ENCODE peak calls at places on chromosome 22, in ten cellular contexts. W is GM10248, M is fibroblast of lung, O is cardiac muscle cell, E is ovary, N is GM12865, L is dorsolateral prefrontal cortex, H is A549, P is H9, R is fibroblast of villous mesenchyme. X is an unnamed sample.

GRCh38 chr22:34390400-34390799 is 470.1 kb upstream of the LARGE1 start:
- DNase-seq in M (no peak), R (no peak), H (no peak), E (no peak), O (no peak), N (no peak), P (peak; percentile 55), L (no peak), W (no peak), X (no peak)

GRCh38 chr22:44449061-44449682 is 48.9 kb downstream of the RTL6 start:
- DNase-seq in M (peak; percentile 90), H (peak; percentile 60), R (peak; percentile 57), L (no peak), E (no peak), N (peak; percentile 73), O (peak; percentile 88), P (no peak), W (no peak), X (no peak)

GRCh38 chr22:31935961-31936635 is 8.2 kb upstream of the YWHAH start:
- DNase-seq in P (no peak), N (no peak), O (no peak), M (no peak), L (no peak), H (no peak), E (no peak), W (no peak), R (no peak), X (no peak)

GRCh38 chr22:17368727-17369552 is at the start of gene CECR2:
- DNase-seq in P (peak; percentile 86), N (no peak), H (peak; percentile 21), R (no peak), M (peak; percentile 61), W (no peak), O (peak; percentile 67), L (peak; percentile 67), E (peak; percentile 70), X (no peak)

GRCh38 chr22:35634981-35635540 is 13.2 kb upstream of the APOL6 start:
- DNase-seq in M (no peak), R (no peak), W (no peak), E (no peak), H (no peak), L (no peak), N (peak; percentile 62), P (no peak), O (no peak), X (no peak)

GRCh38 chr22:37090920-37091688 is 18.4 kb downstream of the TMPRSS6 start:
- DNase-seq in L (no peak), P (no peak), W (no peak), H (no peak), M (no peak), R (no peak), N (no peak), E (no peak), O (no peak), X (no peak)

GRCh38 chr22:17888855-17889254 is 114.6 kb upstream of the BID start:
- DNase-seq in M (peak; percentile 42), O (peak; percentile 50), L (no peak), E (no peak), N (peak; percentile 42), W (no peak), H (no peak), R (peak; percentile 22), P (peak; percentile 63), X (no peak)

GRCh38 chr22:32354360-32355351 is 3.0 kb upstream of the RFPL3 start:
- DNase-seq in L (no peak), E (no peak), R (peak; percentile 3), P (no peak), N (no peak), O (peak; percentile 31), H (peak; percentile 21), M (peak; percentile 15), W (no peak), X (no peak)

GRCh38 chr22:27629908-27630733 is 171.4 kb downstream of the MN1 start:
- DNase-seq in W (no peak), N (no peak), O (no peak), R (no peak), E (no peak), P (no peak), H (no peak), L (no peak), M (no peak), X (no peak)

GRCh38 chr22:35944458-35944857 is 84.2 kb downstream of the RBFOX2 start:
- DNase-seq in M (no peak), W (no peak), L (no peak), N (no peak), H (no peak), R (no peak), P (no peak), O (no peak), E (no peak), X (no peak)

GRCh38 chr22:45969414-45969799 is 7.6 kb downstream of the WNT7B start:
- DNase-seq in L (no peak), P (peak; percentile 67), E (no peak), R (no peak), M (no peak), O (peak; percentile 17), H (peak; percentile 71), W (no peak), N (no peak), X (no peak)
- TF ChIP-seq CTCF in L (no peak), P (peak; percentile 44), E (no peak), R (peak; percentile 27), M (no peak), O (no peak), H (no peak), W (no peak), N (no peak), X (no peak)

GRCh38 chr22:47837703-47838102 is 1075.3 kb downstream of the TBC1D22A start:
- DNase-seq in R (peak; percentile 41), P (peak; percentile 57), L (no peak), H (peak; percentile 36), O (peak; percentile 12), W (no peak), M (peak; percentile 28), E (no peak), N (peak; percentile 38), X (peak; percentile 27)
- TF ChIP-seq CTCF in R (peak; percentile 41), P (peak; percentile 82), L (peak; percentile 10), H (no peak), O (peak; percentile 17), W (peak; percentile 29), M (peak; percentile 10), E (no peak), N (peak; percentile 27), X (peak; percentile 38)

GRCh38 chr22:38239101-38239761 is 33.6 kb downstream of the TMEM184B start:
- DNase-seq in L (no peak), M (peak; percentile 89), N (no peak), H (peak; percentile 71), E (no peak), R (peak; percentile 94), O (peak; percentile 77), W (no peak), P (no peak), X (no peak)
- TF ChIP-seq CTCF in L (peak; percentile 55), M (peak; percentile 23), N (no peak), H (peak; percentile 21), E (no peak), R (peak; percentile 31), O (peak; percentile 39), W (no peak), P (no peak), X (no peak)

DNA sequence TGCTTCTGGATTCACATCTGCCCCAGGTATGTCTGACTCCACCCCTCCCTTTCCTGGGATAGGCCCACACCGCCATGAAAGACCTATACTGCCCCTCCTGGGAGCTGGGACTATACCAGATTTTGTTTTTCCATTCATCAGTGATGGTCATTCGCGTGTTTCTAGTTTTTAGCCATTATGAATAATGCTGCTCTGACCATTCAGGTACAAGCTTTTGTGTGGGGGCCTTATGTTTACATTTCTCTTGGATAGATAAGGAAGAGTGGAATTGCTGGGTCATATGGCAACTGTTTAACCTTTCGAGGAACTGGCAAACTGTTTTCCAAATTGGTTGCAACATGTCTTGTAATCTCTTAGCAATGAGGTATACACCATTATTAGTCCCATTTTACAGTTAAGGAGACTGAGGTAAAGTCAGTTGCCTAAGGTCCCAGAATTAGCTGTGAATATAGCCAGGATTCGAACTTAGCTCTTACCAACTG is 1.2 kb upstream of the TBC1D10A start:
- DNase-seq in W (no peak), O (no peak), P (peak; percentile 57), E (no peak), N (no peak), H (peak; percentile 31), M (no peak), R (peak; percentile 43), L (no peak), X (no peak)
- TF ChIP-seq CTCF in W (no peak), O (no peak), P (peak; percentile 46), E (no peak), N (no peak), H (no peak), M (no peak), R (peak; percentile 12), L (no peak), X (no peak)